ENCODE peak calls at places on chromosomes 6 and 20, in four cellular contexts. Y is fibroblast of pulmonary artery, Z is AG20443, O is posterior vena cava. D is an unnamed sample.

GRCh38 chr6:154092336-154092962 is 53.4 kb downstream of the OPRM1 start:
- DNase-seq in Z (no peak), Y (no peak), O (no peak), D (no peak)

GRCh38 chr6:151493495-151494234 is at the start of gene CCDC170:
- DNase-seq in Y (no peak), O (peak), Z (peak), D (peak)

GRCh38 chr20:17518339-17519052 is 12.7 kb downstream of the BFSP1 start:
- DNase-seq in Z (peak), O (peak), Y (no peak), D (peak)

GRCh38 chr6:829646-830045 is 136.7 kb upstream of the EXOC2 start:
- DNase-seq in Z (no peak), O (no peak), Y (no peak), D (no peak)

GRCh38 chr20:53044296-53044695 is 72.1 kb downstream of the TSHZ2 start:
- DNase-seq in O (no peak), Y (no peak), Z (no peak), D (no peak)

GRCh38 chr6:43865947-43866346 is 95.9 kb downstream of the VEGFA start:
- DNase-seq in Y (no peak), O (peak), Z (no peak), D (no peak)

GRCh38 chr6:10719386-10720228 is 3.3 kb upstream of the TMEM14C start:
- DNase-seq in Z (peak), Y (no peak), O (peak), D (peak)

GRCh38 chr6:41294463-41294862 is 8.0 kb upstream of the TREM1 start:
- DNase-seq in Z (no peak), O (no peak), Y (no peak), D (no peak)

GRCh38 chr6:156877126-156877863 is 100.1 kb downstream of the ARID1B start:
- DNase-seq in Z (no peak), O (no peak), Y (no peak), D (no peak)

GRCh38 chr6:31285496-31285895 is 13.6 kb upstream of the HLA-C start:
- DNase-seq in O (no peak), Y (no peak), Z (no peak), D (no peak)

GRCh38 chr6:145063091-145063490 is 672.2 kb downstream of the EPM2A start:
- DNase-seq in Y (no peak), Z (no peak), O (no peak), D (no peak)

GRCh38 chr20:19956976-19957375 is 60.2 kb upstream of the NAA20 start:
- DNase-seq in Z (no peak), O (no peak), Y (no peak), D (no peak)

GRCh38 chr6:46234156-46234556 is 63.4 kb upstream of the ENPP5 start:
- DNase-seq in Y (no peak), O (no peak), Z (peak), D (no peak)

GRCh38 chr6:110681543-110682459 is 133.5 kb downstream of the CDK19 start:
- DNase-seq in Z (no peak), Y (no peak), O (no peak), D (no peak)

GRCh38 chr6:119207973-119208725 is 129.7 kb upstream of the FAM184A start:
- DNase-seq in Y (peak), Z (peak), O (no peak), D (no peak)

GRCh38 chr6:110593637-110594036 is 117.2 kb upstream of the SLC22A16 start:
- DNase-seq in Y (no peak), O (no peak), Z (no peak), D (no peak)

GRCh38 chr6:168709034-168709433 is 268.1 kb downstream of the SMOC2 start:
- DNase-seq in Z (no peak), O (no peak), Y (no peak), D (no peak)

GRCh38 chr6:157113389-157113788 is 209.9 kb downstream of the TMEM242 start:
- DNase-seq in O (no peak), Z (no peak), Y (no peak), D (no peak)

GRCh38 chr6:109482913-109483743 is at the start of gene ZBTB24:
- DNase-seq in O (peak), Y (peak), Z (peak), D (peak)

GRCh38 chr6:34484899-34485298 is 19.0 kb downstream of the PACSIN1 start:
- DNase-seq in Z (no peak), Y (no peak), O (peak), D (no peak)

GRCh38 chr6:128365520-128366160 is 154.8 kb downstream of the PTPRK start:
- DNase-seq in Y (no peak), Z (no peak), O (no peak), D (no peak)

GRCh38 chr6:111871725-111872520 is 1.3 kb downstream of the FYN start:
- DNase-seq in Y (peak), Z (peak), O (no peak), D (peak)

GRCh38 chr20:63700199-63701050 is 4.0 kb downstream of the TNFRSF6B start:
- DNase-seq in Z (peak), O (peak), Y (no peak), D (no peak)

GRCh38 chr6:13834762-13835161 is 20.4 kb upstream of the MCUR1 start:
- DNase-seq in Z (no peak), Y (no peak), O (no peak), D (no peak)

GRCh38 chr6:135568366-135568765 is 70.8 kb upstream of the AHI1 start:
- DNase-seq in Z (peak), O (no peak), Y (peak), D (peak)

GRCh38 chr6:158353851-158354508 is 41.7 kb downstream of the TULP4 start:
- DNase-seq in Y (peak), Z (no peak), O (no peak), D (no peak)

GRCh38 chr6:97023982-97024381 is 99.5 kb downstream of the KLHL32 start:
- DNase-seq in O (no peak), Z (no peak), Y (no peak), D (no peak)

D was measured in hepatic stellate cell.